ENCODE peak calls at places on chromosome 6, in nine cellular contexts. X is fibroblast of lung, Y is pancreas, Z is AG09309, H is breast epithelium, A is astrocyte of the spinal cord, K is fibroblast of mammary gland, C is cardiac fibroblast, F is fibroblast of pulmonary artery. L is an unnamed sample.

GRCh38 chr6:81859884-81860283 is 107.4 kb upstream of the TENT5A start:
- DNase-seq in X (no peak), Y (no peak), Z (no peak), H (no peak), A (no peak), K (peak; percentile 58), C (peak; percentile 50), F (peak; percentile 13), L (no peak)

GRCh38 chr6:168938546-168938945 is 315.1 kb downstream of the THBS2 start:
- DNase-seq in X (no peak), Y (no peak), Z (no peak), H (no peak), A (no peak), K (no peak), C (no peak), F (no peak), L (no peak)

GRCh38 chr6:44725070-44725469 is 337.6 kb downstream of the CDC5L start:
- DNase-seq in X (no peak), Y (no peak), Z (no peak), H (no peak), A (peak; percentile 30), K (peak; percentile 69), C (peak; percentile 55), F (no peak), L (no peak)

GRCh38 chr6:31272431-31272830 is 539 bp upstream of the HLA-C start:
- DNase-seq in X (peak; percentile 14), Y (no peak), Z (no peak), H (no peak), A (peak; percentile 2), K (no peak), C (peak; percentile 10), F (peak; percentile 7), L (peak; percentile 10)

GRCh38 chr6:72363844-72364740 is 257.8 kb upstream of the KCNQ5 start:
- DNase-seq in X (peak; percentile 90), Y (no peak), Z (peak; percentile 83), H (peak; percentile 23), A (peak; percentile 94), K (peak; percentile 98), C (peak; percentile 90), F (peak; percentile 94), L (peak; percentile 94)

GRCh38 chr6:33697845-33698244 is 13.7 kb downstream of the UQCC2 start:
- DNase-seq in X (no peak), Y (no peak), Z (no peak), H (no peak), A (no peak), K (no peak), C (no peak), F (no peak), L (no peak)

GRCh38 chr6:152273638-152274037 is 363.5 kb downstream of the SYNE1 start:
- DNase-seq in X (no peak), Y (peak; percentile 30), Z (no peak), H (no peak), A (peak; percentile 11), K (peak; percentile 12), C (peak; percentile 24), F (no peak), L (peak; percentile 30)

GRCh38 chr6:17816921-17817611 is 110.3 kb upstream of the NUP153 start:
- DNase-seq in X (peak; percentile 45), Y (no peak), Z (no peak), H (no peak), A (peak; percentile 14), K (peak; percentile 41), C (peak; percentile 32), F (peak; percentile 51), L (peak; percentile 48)

GRCh38 chr6:169880516-169880915 is 129.1 kb downstream of the ERMARD start:
- DNase-seq in X (no peak), Y (no peak), Z (no peak), H (no peak), A (no peak), K (no peak), C (no peak), F (no peak), L (no peak)

GRCh38 chr6:133724726-133725125 is 164.2 kb upstream of the TCF21 start:
- DNase-seq in X (no peak), Y (no peak), Z (no peak), H (no peak), A (peak; percentile 55), K (peak; percentile 51), C (peak; percentile 87), F (peak; percentile 64), L (peak; percentile 52)

GRCh38 chr6:72963946-72964345 is 261.4 kb downstream of the KHDC1L start:
- DNase-seq in X (no peak), Y (no peak), Z (no peak), H (no peak), A (peak; percentile 44), K (peak; percentile 11), C (peak; percentile 56), F (no peak), L (no peak)

GRCh38 chr6:134398453-134398852 is 80.5 kb upstream of the SGK1 start:
- DNase-seq in X (no peak), Y (no peak), Z (no peak), H (no peak), A (no peak), K (no peak), C (no peak), F (no peak), L (no peak)

GRCh38 chr6:169702640-169703246 is 817 bp downstream of the C6orf120 start:
- DNase-seq in X (no peak), Y (peak; percentile 50), Z (no peak), H (no peak), A (peak; percentile 13), K (no peak), C (peak; percentile 25), F (no peak), L (no peak)

GRCh38 chr6:125792680-125793079 is 1.9 kb downstream of the NCOA7 start:
- DNase-seq in X (peak; percentile 78), Y (no peak), Z (no peak), H (no peak), A (peak; percentile 57), K (peak; percentile 76), C (peak; percentile 78), F (peak; percentile 62), L (peak; percentile 59)

GRCh38 chr6:100176321-100176950 is 182.4 kb upstream of the MCHR2 start:
- DNase-seq in X (peak; percentile 75), Y (no peak), Z (peak; percentile 45), H (no peak), A (peak; percentile 73), K (peak; percentile 76), C (peak; percentile 76), F (peak; percentile 74), L (peak; percentile 62)
- TF ChIP-seq CTCF in X (peak; percentile 64), Y (no peak), Z (peak; percentile 56), H (no peak), A (peak; percentile 59), K (peak; percentile 65), C (peak; percentile 52), F (peak; percentile 67), L (peak; percentile 52)

GRCh38 chr6:122428781-122429180 is 29.3 kb downstream of the HSF2 start:
- DNase-seq in X (peak; percentile 24), Y (no peak), Z (peak; percentile 13), H (no peak), A (no peak), K (no peak), C (no peak), F (peak; percentile 11), L (peak; percentile 15)

GRCh38 chr6:122423734-122424133 is 24.3 kb downstream of the HSF2 start:
- DNase-seq in X (no peak), Y (no peak), Z (no peak), H (no peak), A (no peak), K (no peak), C (no peak), F (no peak), L (no peak)

GRCh38 chr6:122429328-122429727 is 29.9 kb downstream of the HSF2 start:
- DNase-seq in X (no peak), Y (no peak), Z (no peak), H (no peak), A (no peak), K (no peak), C (no peak), F (peak; percentile 11), L (no peak)

GRCh38 chr6:122422614-122423267 is 23.3 kb downstream of the HSF2 start:
- DNase-seq in X (no peak), Y (no peak), Z (no peak), H (no peak), A (no peak), K (no peak), C (no peak), F (no peak), L (no peak)

GRCh38 chr6:122426597-122426996 is 27.1 kb downstream of the HSF2 start:
- DNase-seq in X (no peak), Y (no peak), Z (no peak), H (no peak), A (no peak), K (no peak), C (no peak), F (no peak), L (no peak)
- H3K4me3 ChIP-seq in X (no peak overlapping the region), Y (no peak overlapping the region), Z (no peak overlapping the region), H (no peak overlapping the region), A (no peak overlapping the region), K (no peak overlapping the region), C (no peak overlapping the region), F (no peak overlapping the region), L (no peak overlapping the region)

GRCh38 chr6:16633465-16633864 is 127.8 kb downstream of the ATXN1 start:
- DNase-seq in X (no peak), Y (no peak), Z (no peak), H (no peak), A (no peak), K (no peak), C (no peak), F (no peak), L (no peak)
- TF ChIP-seq CTCF in X (no peak), Y (no peak), Z (no peak), H (no peak), A (no peak), K (no peak), C (no peak), F (no peak), L (no peak)

GRCh38 chr6:6033858-6034257 is 27.1 kb upstream of the NRN1 start:
- DNase-seq in X (no peak), Y (no peak), Z (no peak), H (no peak), A (no peak), K (no peak), C (no peak), F (no peak), L (no peak)
- H3K4me3 ChIP-seq in X (no peak overlapping the region), Y (no peak overlapping the region), Z (no peak overlapping the region), H (no peak overlapping the region), A (no peak overlapping the region), K (no peak overlapping the region), C (no peak overlapping the region), F (no peak overlapping the region), L (no peak overlapping the region)

DNA sequence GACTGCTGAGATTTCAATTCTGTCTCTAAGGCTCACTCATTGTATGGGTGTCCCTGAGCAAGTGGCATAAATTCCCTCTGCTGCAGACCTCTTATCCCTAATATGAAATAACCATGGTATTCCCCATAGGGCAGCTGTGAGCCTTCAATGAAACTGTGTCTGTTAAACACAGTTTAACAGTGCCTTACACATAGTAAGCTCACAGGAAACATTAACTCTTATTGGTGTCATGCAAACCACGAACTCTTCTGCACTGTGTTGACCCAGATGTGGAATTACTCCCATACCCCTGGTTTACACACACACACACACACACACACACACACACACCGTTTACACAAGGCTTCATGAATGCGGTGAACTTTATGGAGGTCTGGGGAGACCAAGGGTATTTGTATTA is 23.2 kb downstream of the DAAM2 start:
- DNase-seq in X (no peak), Y (no peak), Z (no peak), H (no peak), A (no peak), K (no peak), C (no peak), F (no peak), L (no peak)
- TF ChIP-seq CTCF in X (no peak), Y (no peak), Z (no peak), H (no peak), A (no peak), K (no peak), C (no peak), F (no peak), L (no peak)

GRCh38 chr6:77814119-77814518 is 161.3 kb downstream of the MEI4 start:
- DNase-seq in X (no peak), Y (no peak), Z (no peak), H (no peak), A (no peak), K (no peak), C (no peak), F (no peak), L (no peak)
- H3K4me3 ChIP-seq in X (no peak overlapping the region), Y (no peak overlapping the region), Z (no peak overlapping the region), H (no peak overlapping the region), A (no peak overlapping the region), K (no peak overlapping the region), C (no peak overlapping the region), F (no peak overlapping the region), L (no peak overlapping the region)

L was measured in foreskin fibroblast.